ENCODE peak calls at places on chromosomes 6 and 20, in five cellular contexts. T is adrenal gland, P is PC-3, Y is upper lobe of left lung, W is MM.1S. Q is an unnamed sample.

GRCh38 chr20:40333591-40333990 is 355.4 kb downstream of the MAFB start:
- DNase-seq in T (no peak), P (no peak), Y (no peak), W (no peak), Q (no peak)

GRCh38 chr6:117951783-117952182 is 44.7 kb downstream of the SLC35F1 start:
- DNase-seq in T (no peak), P (no peak), Y (peak; percentile 8), W (no peak), Q (no peak)

GRCh38 chr6:28537509-28538140 is 11.9 kb downstream of the GPX5 start:
- DNase-seq in T (no peak), P (peak; percentile 13), Y (no peak), W (no peak), Q (no peak)

GRCh38 chr6:33201147-33201545 is 479 bp downstream of the SLC39A7 start:
- DNase-seq in T (peak; percentile 43), P (no peak), Y (peak; percentile 84), W (no peak), Q (peak; percentile 74)

GRCh38 chr6:144725731-144726522 is 440.8 kb downstream of the UTRN start:
- DNase-seq in T (no peak), P (peak; percentile 50), Y (no peak), W (no peak), Q (no peak)

GRCh38 chr6:25637946-25638345 is 14.1 kb upstream of the SCGN start:
- DNase-seq in T (no peak), P (peak; percentile 43), Y (no peak), W (no peak), Q (no peak)

GRCh38 chr6:27871919-27872633 is 40.1 kb downstream of the OR2B2 start:
- DNase-seq in T (peak; percentile 90), P (no peak), Y (peak; percentile 92), W (peak; percentile 83), Q (no peak)

GRCh38 chr6:46078294-46078693 is 51.5 kb upstream of the ENPP4 start:
- DNase-seq in T (no peak), P (no peak), Y (no peak), W (no peak), Q (no peak)

GRCh38 chr20:24870876-24871275 is 78.2 kb upstream of the CST7 start:
- DNase-seq in T (no peak), P (no peak), Y (peak; percentile 52), W (no peak), Q (no peak)

GRCh38 chr20:7085448-7085847 is 318.0 kb downstream of the BMP2 start:
- DNase-seq in T (no peak), P (no peak), Y (no peak), W (no peak), Q (no peak)

GRCh38 chr6:134908906-134909516 is 40.9 kb downstream of the ALDH8A1 start:
- DNase-seq in T (peak; percentile 79), P (peak; percentile 84), Y (no peak), W (no peak), Q (peak; percentile 81)

GRCh38 chr20:18590163-18590562 is 2.3 kb downstream of the DTD1 start:
- DNase-seq in T (no peak), P (no peak), Y (no peak), W (no peak), Q (no peak)

GRCh38 chr20:38321959-38322598 is 18.1 kb downstream of the BPI start:
- DNase-seq in T (peak; percentile 51), P (peak; percentile 75), Y (no peak), W (peak; percentile 21), Q (no peak)

GRCh38 chr6:74269601-74269860 is 573.5 kb downstream of the CD109 start:
- DNase-seq in T (no peak), P (no peak), Y (no peak), W (no peak), Q (no peak)

GRCh38 chr6:17768388-17768787 is 61.7 kb upstream of the NUP153 start:
- DNase-seq in T (no peak), P (peak; percentile 29), Y (no peak), W (no peak), Q (no peak)

DNA sequence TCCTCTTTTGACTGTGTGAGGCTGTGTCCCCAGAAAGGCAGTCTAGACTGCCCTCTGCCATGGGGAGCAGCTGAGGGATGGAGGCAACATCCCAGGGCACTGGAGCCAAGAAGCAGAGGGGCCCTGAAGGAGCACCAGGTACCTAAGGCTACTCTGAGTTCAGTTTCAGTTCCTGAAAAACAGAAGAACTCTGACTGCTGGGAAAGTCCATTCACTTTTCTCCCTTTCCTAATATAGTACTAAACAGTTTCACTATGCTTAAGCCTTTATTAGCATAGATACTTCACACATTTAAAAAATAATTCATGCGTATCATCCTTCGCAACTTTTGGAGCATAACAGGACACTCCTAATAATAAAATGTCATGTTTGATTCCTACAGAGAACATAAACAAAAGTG is 130.0 kb downstream of the FOXC1 start:
- DNase-seq in T (no peak), P (no peak), Y (no peak), W (peak; percentile 29), Q (no peak)
- TF ChIP-seq CTCF in T (no peak), P (no peak), Y (no peak), W (no peak), Q (no peak)

GRCh38 chr20:2692886-2693285 is 306 bp downstream of the EBF4 start:
- DNase-seq in T (no peak), P (no peak), Y (peak; percentile 87), W (no peak), Q (no peak)
- TF ChIP-seq CTCF in T (no peak), P (no peak), Y (no peak), W (no peak), Q (no peak)

DNA sequence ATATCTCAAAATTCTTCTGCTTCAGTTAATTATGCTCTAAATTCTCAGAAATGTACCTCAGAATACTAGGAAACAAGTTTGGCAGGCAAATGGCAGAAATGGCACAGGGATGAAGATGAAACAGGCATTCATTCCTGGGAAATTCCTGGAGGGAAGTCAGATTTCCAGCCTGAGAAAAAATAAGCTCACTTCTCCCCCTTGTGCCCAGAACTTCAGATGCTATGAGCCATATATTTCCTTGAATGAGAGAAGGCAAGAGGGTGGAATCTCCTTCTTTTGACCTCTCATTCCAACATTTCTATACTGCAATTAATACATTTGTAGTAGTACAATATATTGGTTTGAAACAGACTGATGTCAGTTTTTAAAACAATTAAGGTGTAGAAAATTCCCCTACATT is 22.8 kb downstream of the RGS17 start:
- DNase-seq in T (no peak), P (peak; percentile 50), Y (no peak), W (no peak), Q (no peak)
- TF ChIP-seq CTCF in T (no peak), P (peak; percentile 64), Y (no peak), W (no peak), Q (no peak)

GRCh38 chr20:49786671-49787370 is 25.8 kb upstream of the SLC9A8 start:
- DNase-seq in T (no peak), P (peak; percentile 63), Y (no peak), W (peak; percentile 45), Q (no peak)
- TF ChIP-seq CTCF in T (peak; percentile 43), P (peak; percentile 52), Y (no peak), W (peak; percentile 35), Q (no peak)

GRCh38 chr20:56715309-56715708 is 86.2 kb downstream of the TFAP2C start:
- DNase-seq in T (no peak), P (no peak), Y (no peak), W (no peak), Q (no peak)
- TF ChIP-seq CTCF in T (no peak), P (no peak), Y (no peak), W (no peak), Q (no peak)